ENCODE peak calls at places on chromosomes 12 and 14, in eight cellular contexts. A is mucosa of descending colon, M is lower lobe of right lung, F is heart right ventricle, O is HCT116, W is heart left ventricle, D is psoas muscle, Q is PC-3. I is an unnamed sample.

GRCh38 chr14:93824518-93825234 is 36.4 kb upstream of the PRIMA1 start:
- ATAC-seq in A (no peak), M (no peak), F (no peak), O (no peak), W (peak; percentile 15), D (no peak), Q (no peak), I (no peak)

GRCh38 chr14:22583994-22584393 is 5.0 kb downstream of the DAD1 start:
- ATAC-seq in A (no peak), M (no peak), F (no peak), O (no peak), W (no peak), D (no peak), Q (no peak), I (no peak)

GRCh38 chr12:75503459-75503858 is 8.0 kb downstream of the KRR1 start:
- ATAC-seq in A (no peak), M (no peak), F (no peak), O (no peak), W (no peak), D (no peak), Q (no peak), I (no peak)

GRCh38 chr14:34826661-34827060 is 48.5 kb downstream of the BAZ1A start:
- ATAC-seq in A (no peak), M (no peak), F (no peak), O (no peak), W (no peak), D (no peak), Q (peak; percentile 79), I (no peak)

GRCh38 chr12:53096089-53096741 is 1.3 kb upstream of the IGFBP6 start:
- ATAC-seq in A (peak; percentile 39), M (no peak), F (peak; percentile 74), O (no peak), W (peak; percentile 71), D (peak; percentile 54), Q (no peak), I (peak; percentile 79)

GRCh38 chr14:93891756-93892504 is 35.2 kb upstream of the FAM181A start:
- ATAC-seq in A (peak; percentile 62), M (no peak), F (no peak), O (no peak), W (no peak), D (no peak), Q (no peak), I (no peak)

GRCh38 chr12:89307665-89308253 is 44.5 kb downstream of the DUSP6 start:
- ATAC-seq in A (no peak), M (no peak), F (no peak), O (no peak), W (no peak), D (no peak), Q (no peak), I (no peak)

GRCh38 chr12:68591716-68592437 is 18.8 kb upstream of the RAP1B start:
- ATAC-seq in A (peak; percentile 52), M (no peak), F (no peak), O (no peak), W (no peak), D (no peak), Q (no peak), I (no peak)

GRCh38 chr14:50082308-50082742 is 34.0 kb downstream of the VCPKMT start:
- ATAC-seq in A (peak; percentile 58), M (peak; percentile 75), F (no peak), O (no peak), W (no peak), D (no peak), Q (no peak), I (no peak)

GRCh38 chr14:64755661-64756265 is 51.5 kb downstream of the PLEKHG3 start:
- ATAC-seq in A (peak; percentile 79), M (no peak), F (no peak), O (no peak), W (no peak), D (peak; percentile 50), Q (peak; percentile 75), I (no peak)

GRCh38 chr12:105622220-105622619 is 291.7 kb downstream of the C12orf75 start:
- ATAC-seq in A (no peak), M (no peak), F (no peak), O (no peak), W (no peak), D (no peak), Q (no peak), I (no peak)

GRCh38 chr12:109710279-109710746 is 3.3 kb upstream of the FAM222A start:
- ATAC-seq in A (no peak), M (no peak), F (no peak), O (no peak), W (no peak), D (no peak), Q (no peak), I (no peak)

GRCh38 chr14:103861413-103862392 is 14.3 kb upstream of the PPP1R13B start:
- ATAC-seq in A (no peak), M (no peak), F (peak; percentile 93), O (no peak), W (peak; percentile 95), D (no peak), Q (no peak), I (no peak)

GRCh38 chr12:57795354-57795753 is 12.8 kb downstream of the TSFM start:
- ATAC-seq in A (no peak), M (no peak), F (no peak), O (no peak), W (no peak), D (peak; percentile 54), Q (peak; percentile 83), I (no peak)

GRCh38 chr14:102539544-102540309 is 30.2 kb upstream of the ANKRD9 start:
- ATAC-seq in A (no peak), M (no peak), F (peak; percentile 39), O (no peak), W (peak; percentile 14), D (no peak), Q (no peak), I (no peak)

GRCh38 chr12:113252494-113252893 is 31.2 kb downstream of the TPCN1 start:
- ATAC-seq in A (no peak), M (no peak), F (peak; percentile 82), O (no peak), W (peak; percentile 73), D (peak; percentile 84), Q (no peak), I (no peak)

GRCh38 chr12:103827800-103828440 is 13.1 kb downstream of the NT5DC3 start:
- ATAC-seq in A (no peak), M (no peak), F (no peak), O (no peak), W (no peak), D (no peak), Q (no peak), I (no peak)

DNA sequence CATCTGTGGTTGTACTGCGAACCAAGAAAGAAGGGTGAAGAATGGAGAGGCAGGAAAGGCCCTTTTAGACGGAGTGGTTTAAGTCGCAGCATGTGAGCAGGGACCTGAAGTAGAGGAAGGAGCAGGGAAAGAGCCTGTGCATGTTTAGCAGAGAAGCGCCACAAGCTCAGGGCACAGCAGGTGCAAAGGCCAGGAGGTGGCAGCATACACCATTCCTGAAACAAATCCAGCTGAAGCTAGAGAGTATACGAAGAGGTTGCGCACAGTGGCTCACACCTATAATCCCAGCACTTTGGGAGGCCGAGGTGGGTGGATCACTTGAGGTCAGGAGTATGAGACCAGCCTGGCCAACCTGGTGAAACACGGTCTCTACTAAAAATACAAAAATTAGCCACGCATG is 49.9 kb downstream of the HELB start:
- ATAC-seq in A (peak; percentile 34), M (no peak), F (peak; percentile 67), O (peak; percentile 93), W (peak; percentile 52), D (no peak), Q (peak; percentile 69), I (no peak)
- TF ChIP-seq CTCF in A (no peak), M (no peak), F (peak; percentile 31), O (peak; percentile 63), W (peak; percentile 17), D (no peak), Q (peak; percentile 55), I (no peak)

GRCh38 chr12:122523846-122524718 is 2.7 kb downstream of the RSRC2 start:
- ATAC-seq in A (no peak), M (no peak), F (no peak), O (no peak), W (no peak), D (no peak), Q (no peak), I (no peak)
- H3K4me1 ChIP-seq in A (peaks cover 38% of the 10 kb centered on the region), M (peaks cover 49% of the 10 kb centered on the region), F (peaks cover 54% of the 10 kb centered on the region), O (peaks cover 24% of the 10 kb centered on the region), W (peaks cover 52% of the 10 kb centered on the region), D (peaks cover 55% of the 10 kb centered on the region), Q (peaks cover 29% of the 10 kb centered on the region), I (peaks cover 24% of the 10 kb centered on the region)

GRCh38 chr12:66032739-66033138 is 97.8 kb downstream of the LLPH start:
- ATAC-seq in A (no peak), M (no peak), F (no peak), O (no peak), W (no peak), D (no peak), Q (no peak), I (no peak)

GRCh38 chr12:66030217-66030781 is 100.3 kb downstream of the LLPH start:
- ATAC-seq in A (no peak), M (no peak), F (no peak), O (no peak), W (no peak), D (no peak), Q (no peak), I (no peak)

GRCh38 chr12:66036317-66036716 is 94.2 kb downstream of the LLPH start:
- ATAC-seq in A (peak; percentile 8), M (peak; percentile 68), F (peak; percentile 99), O (peak; percentile 86), W (peak; percentile 99), D (peak; percentile 100), Q (peak; percentile 88), I (peak; percentile 93)

DNA sequence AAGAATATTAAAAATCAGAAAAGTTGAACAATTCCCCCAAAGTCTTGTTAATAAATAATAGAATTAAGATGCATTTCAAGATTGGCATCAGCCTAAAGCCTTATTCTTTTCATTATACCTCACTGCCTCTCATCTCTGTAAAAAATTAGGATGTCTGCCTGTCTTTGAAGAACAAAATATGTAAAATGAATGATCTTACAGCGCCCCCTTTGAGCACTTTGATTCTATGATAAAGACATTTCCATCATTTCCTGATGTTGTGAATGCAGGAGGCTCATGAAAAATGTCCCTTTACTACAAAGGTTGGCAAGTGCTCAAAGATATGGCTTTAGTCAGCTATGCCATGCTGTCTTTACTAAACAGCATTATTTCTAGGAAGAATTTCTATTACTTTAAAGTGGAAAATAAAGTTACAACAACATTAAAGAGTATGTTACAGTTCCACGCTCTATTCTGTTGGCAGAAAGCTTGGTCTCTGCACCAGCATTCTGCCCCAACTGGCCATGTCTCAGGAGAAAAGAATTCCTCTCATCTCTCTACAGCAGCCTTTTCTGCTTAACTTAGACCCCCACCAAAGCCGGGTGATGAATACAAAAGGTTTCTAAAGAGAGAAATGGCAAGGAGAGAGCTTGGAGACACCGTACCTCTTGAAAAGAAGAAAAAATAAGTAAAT is 95.1 kb downstream of the LLPH start:
- ATAC-seq in A (no peak), M (no peak), F (no peak), O (peak; percentile 62), W (no peak), D (peak; percentile 41), Q (peak; percentile 45), I (no peak)
- TF ChIP-seq CTCF in A (no peak), M (peak; percentile 30), F (peak; percentile 33), O (peak; percentile 77), W (peak; percentile 20), D (peak; percentile 28), Q (peak; percentile 79), I (no peak)

DNA sequence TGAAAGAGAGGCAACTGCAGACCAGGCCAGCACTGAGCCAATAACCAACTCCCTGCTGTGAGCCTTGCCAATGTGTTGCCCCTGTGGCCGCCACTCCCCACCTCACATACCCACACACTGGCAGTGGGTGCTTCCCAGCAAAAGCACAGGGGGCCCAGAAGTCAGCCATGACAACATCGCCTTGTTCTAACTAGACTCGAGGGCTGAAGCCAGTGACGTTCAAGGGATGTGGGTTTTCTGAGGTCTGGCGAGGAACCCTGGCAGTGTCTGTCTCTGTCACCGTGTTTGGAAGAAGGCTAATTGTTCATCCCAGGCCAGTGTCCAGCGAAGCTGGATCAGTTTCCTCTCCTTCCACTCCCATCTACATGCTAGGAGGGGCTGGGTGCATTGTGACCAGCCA is 311.8 kb upstream of the AMIGO2 start:
- ATAC-seq in A (peak; percentile 65), M (peak; percentile 18), F (no peak), O (no peak), W (no peak), D (no peak), Q (no peak), I (no peak)
- H3K4me1 ChIP-seq in A (no peaks in the 10 kb centered on the region), M (peaks cover 13% of the 10 kb centered on the region), F (peaks cover 13% of the 10 kb centered on the region), O (peaks cover 4% of the 10 kb centered on the region), W (peaks cover 27% of the 10 kb centered on the region), D (peaks cover 12% of the 10 kb centered on the region), Q (peaks cover 8% of the 10 kb centered on the region), I (no peaks in the 10 kb centered on the region)